ENCODE peak calls at places on chromosomes 1 and 21, in four cellular contexts. X is WTC11, O is GM12878, Z is K562. C is an unnamed sample.

GRCh38 chr1:97143236-97143882 is 421.8 kb downstream of the PTBP2 start:
- DNase-seq in X (no peak), Z (no peak), O (no peak), C (no peak)

GRCh38 chr1:73800376-73800775 is 397.6 kb downstream of the LRRIQ3 start:
- DNase-seq in O (no peak), X (no peak), Z (no peak), C (no peak)

GRCh38 chr1:26282694-26283019 is 2.8 kb downstream of the SH3BGRL3 start:
- DNase-seq in O (no peak), X (no peak), Z (no peak), C (no peak)

GRCh38 chr1:68046885-68047658 is 3.4 kb downstream of the DIRAS3 start:
- DNase-seq in X (no peak), O (no peak), Z (peak), C (no peak)

GRCh38 chr1:39159224-39160036 is 45.1 kb upstream of the MACF1 start:
- DNase-seq in O (no peak), X (no peak), Z (no peak), C (peak)

GRCh38 chr1:19559641-19560040 is 74.3 kb upstream of the CAPZB start:
- DNase-seq in Z (no peak), O (no peak), X (no peak), C (no peak)

GRCh38 chr1:187763465-187763864 is 934.7 kb downstream of the PLA2G4A start:
- DNase-seq in X (no peak), Z (no peak), O (no peak), C (no peak)

GRCh38 chr1:112706505-112707216 is at the start of gene RHOC:
- DNase-seq in X (peak), O (no peak), Z (peak), C (no peak)

GRCh38 chr1:230291731-230292620 is 134.2 kb downstream of the PGBD5 start:
- DNase-seq in O (no peak), Z (no peak), X (no peak), C (no peak)

GRCh38 chr1:1355376-1355775 is 3.0 kb downstream of the MXRA8 start:
- DNase-seq in Z (no peak), X (no peak), O (no peak), C (no peak)

GRCh38 chr1:15454256-15454655 is 2.3 kb upstream of the CELA2A start:
- DNase-seq in Z (no peak), O (no peak), X (no peak), C (no peak)

GRCh38 chr1:240194120-240194519 is 102.4 kb downstream of the FMN2 start:
- DNase-seq in X (no peak), Z (no peak), O (no peak), C (no peak)

GRCh38 chr1:6275826-6276764 is 15.2 kb upstream of the GPR153 start:
- DNase-seq in Z (peak), O (no peak), X (no peak), C (no peak)

GRCh38 chr1:5393591-5393990 is 598.6 kb downstream of the NPHP4 start:
- DNase-seq in O (no peak), X (no peak), Z (no peak), C (no peak)

GRCh38 chr1:228804640-228805413 is 69.5 kb downstream of the RHOU start:
- DNase-seq in Z (no peak), O (no peak), X (no peak), C (no peak)

GRCh38 chr1:150001415-150001814 is 9.1 kb downstream of the OTUD7B start:
- DNase-seq in X (no peak), O (no peak), Z (peak), C (no peak)

GRCh38 chr1:152479792-152480595 is 30.6 kb upstream of the LCE5A start:
- DNase-seq in O (no peak), Z (peak), X (peak), C (peak)

GRCh38 chr1:62800825-62801306 is 16.9 kb downstream of the ATG4C start:
- DNase-seq in O (peak), X (no peak), Z (no peak), C (no peak)

GRCh38 chr1:234898455-234899033 is 230.1 kb downstream of the TOMM20 start:
- DNase-seq in Z (no peak), O (no peak), X (no peak), C (no peak)

GRCh38 chr1:21034725-21035628 is 141.7 kb downstream of the EIF4G3 start:
- DNase-seq in X (no peak), Z (no peak), O (no peak), C (no peak)

GRCh38 chr1:216306830-216307229 is 116.4 kb downstream of the USH2A start:
- DNase-seq in X (no peak), Z (no peak), O (no peak), C (no peak)

GRCh38 chr1:162019436-162019835 is 4.2 kb downstream of the OLFML2B start:
- DNase-seq in Z (no peak), O (no peak), X (no peak), C (no peak)

GRCh38 chr21:44736291-44737004 is 25.1 kb upstream of the TSPEAR start:
- DNase-seq in Z (no peak), O (no peak), X (no peak), C (peak)

GRCh38 chr1:2834741-2835564 is 33.5 kb upstream of the TTC34 start:
- DNase-seq in O (no peak), Z (no peak), X (no peak), C (no peak)

GRCh38 chr1:207500306-207500705 is 4.3 kb downstream of the CR1 start:
- DNase-seq in O (no peak), X (no peak), Z (peak), C (no peak)

GRCh38 chr1:31257213-31257612 is 17.5 kb upstream of the NKAIN1 start:
- DNase-seq in Z (no peak), O (no peak), X (no peak), C (no peak)

GRCh38 chr1:156167536-156167935 is 14.2 kb downstream of the SEMA4A start:
- DNase-seq in X (no peak), Z (no peak), O (no peak), C (no peak)

GRCh38 chr1:3323021-3323790 is 131.3 kb upstream of the ARHGEF16 start:
- DNase-seq in X (no peak), O (no peak), Z (no peak), C (peak)

GRCh38 chr1:53682881-53683280 is 56.1 kb downstream of the GLIS1 start:
- DNase-seq in X (no peak), O (no peak), Z (no peak), C (no peak)

GRCh38 chr1:87922885-87923284 is 594.2 kb downstream of the LMO4 start:
- DNase-seq in Z (no peak), O (no peak), X (no peak), C (no peak)

GRCh38 chr1:5297199-5297877 is 642.9 kb downstream of the AJAP1 start:
- DNase-seq in O (no peak), X (no peak), Z (no peak), C (no peak)

GRCh38 chr21:38645282-38645681 is 147.0 kb upstream of the ERG start:
- DNase-seq in O (no peak), Z (no peak), X (no peak), C (no peak)

GRCh38 chr1:186286615-186287317 is 88.3 kb downstream of the TPR start:
- DNase-seq in O (no peak), X (no peak), Z (no peak), C (no peak)

GRCh38 chr1:238954865-238955264 is 431.5 kb upstream of the CHRM3 start:
- DNase-seq in Z (no peak), X (no peak), O (no peak), C (no peak)

GRCh38 chr1:74693473-74693872 is 19.9 kb upstream of the ERICH3 start:
- DNase-seq in O (no peak), Z (no peak), X (no peak), C (peak)

GRCh38 chr1:231053493-231054162 is 13.6 kb upstream of the FAM89A start:
- DNase-seq in O (peak), X (no peak), Z (peak), C (peak)

GRCh38 chr1:41918450-41919043 is at the start of gene HIVEP3:
- DNase-seq in O (no peak), Z (no peak), X (no peak), C (no peak)

GRCh38 chr1:225343618-225344017 is 84.2 kb downstream of the LBR start:
- DNase-seq in O (no peak), Z (peak), X (no peak), C (peak)

DNA sequence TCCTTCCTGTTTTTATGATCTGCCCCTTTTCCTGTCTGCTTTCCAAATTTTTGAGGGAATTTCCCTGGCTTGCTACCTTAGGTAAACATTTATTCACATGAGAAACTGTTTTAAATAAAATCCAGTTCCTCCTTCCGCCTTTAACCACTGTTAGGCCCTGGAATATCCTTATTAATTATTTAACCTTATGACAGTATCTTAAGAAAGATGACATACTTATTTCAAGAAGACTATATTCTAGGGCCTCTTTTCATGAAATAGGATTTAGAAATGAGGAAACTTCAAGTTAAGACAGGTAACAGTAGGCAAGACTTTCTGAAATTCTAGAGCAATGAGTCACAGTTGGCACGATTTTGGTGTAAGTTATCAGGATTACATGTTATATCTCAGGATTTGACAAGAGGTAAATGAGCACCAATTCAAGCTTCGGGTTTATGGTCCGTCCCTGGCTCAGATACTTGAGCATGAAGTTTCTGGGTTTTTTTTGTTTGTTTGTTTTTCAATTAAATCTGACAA is 2.0 kb upstream of the TNFSF18 start:
- DNase-seq in X (no peak), O (no peak), Z (no peak), C (no peak)
- TF ChIP-seq ATF3 in X (no peak), O (no peak), Z (no peak), C (no peak)

DNA sequence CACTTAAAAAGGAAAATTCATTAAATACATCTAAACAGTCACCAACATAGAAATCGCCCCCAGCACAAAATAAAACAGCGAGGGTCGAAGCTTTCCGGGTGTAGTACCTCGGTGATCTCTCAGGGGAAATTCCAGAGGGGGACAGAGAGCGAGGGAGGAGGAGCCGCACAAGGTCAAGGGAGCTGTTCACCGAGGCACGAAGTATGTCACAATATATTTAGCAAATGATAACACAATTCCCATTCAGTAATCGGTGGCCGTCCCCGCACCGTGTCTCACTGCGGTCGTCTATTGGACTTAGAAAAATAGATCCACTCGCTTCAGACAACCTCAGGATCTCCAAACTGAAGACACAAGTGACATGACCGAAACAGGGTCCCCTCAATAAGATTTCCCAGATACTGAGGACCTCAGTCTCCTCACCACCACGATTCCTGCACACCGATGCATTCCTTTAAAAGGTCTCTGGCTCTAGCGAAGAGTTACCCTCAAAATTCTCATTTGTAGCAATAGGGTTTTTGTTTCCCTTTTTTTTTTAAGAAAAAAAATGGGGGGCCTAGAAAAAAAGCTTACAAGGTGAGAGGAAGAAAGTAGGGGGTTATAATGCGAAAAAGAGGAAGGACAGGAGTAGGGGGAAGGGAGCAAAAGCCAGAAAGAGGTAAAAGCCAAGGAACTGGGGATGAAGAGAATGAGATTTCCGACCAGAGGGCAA is 1.1 kb downstream of the LPGAT1 start:
- DNase-seq in Z (peak), O (no peak), X (peak), C (peak)
- TF ChIP-seq NR2C2 in Z (no peak), O (no peak), X (no peak), C (peak)

GRCh38 chr1:45518910-45519309 is 2.8 kb downstream of the PRDX1 start:
- DNase-seq in X (no peak), O (no peak), Z (no peak), C (no peak)
- TF ChIP-seq ATF3 in X (no peak), O (no peak), Z (no peak), C (no peak)

GRCh38 chr1:24393892-24394291 is 19.7 kb downstream of the STPG1 start:
- DNase-seq in O (no peak), Z (no peak), X (no peak), C (no peak)
- TF ChIP-seq NR2C2 in O (no peak), Z (no peak), X (no peak), C (no peak)

DNA sequence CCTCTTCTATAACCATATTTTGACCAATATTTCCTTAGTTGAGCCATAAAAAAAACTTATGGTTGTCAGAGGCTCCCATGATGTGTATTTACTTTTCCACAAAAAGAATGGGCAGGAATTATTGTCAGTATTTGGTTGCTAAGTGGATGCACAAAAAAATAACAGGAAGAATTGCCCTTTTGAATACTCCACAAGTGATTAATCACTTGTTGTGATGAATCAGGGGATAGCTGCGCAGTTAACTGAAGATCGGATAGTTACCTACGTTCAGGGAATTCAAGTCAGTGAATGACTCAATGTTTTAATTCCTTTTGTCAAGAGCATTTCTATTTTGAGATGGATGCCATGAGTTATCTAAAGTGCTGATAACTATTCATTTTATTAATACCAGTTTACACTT is 785.2 kb upstream of the B3GALT2 start:
- DNase-seq in Z (no peak), O (no peak), X (no peak), C (no peak)
- TF ChIP-seq ATF3 in Z (no peak), O (no peak), X (no peak), C (no peak)

DNA sequence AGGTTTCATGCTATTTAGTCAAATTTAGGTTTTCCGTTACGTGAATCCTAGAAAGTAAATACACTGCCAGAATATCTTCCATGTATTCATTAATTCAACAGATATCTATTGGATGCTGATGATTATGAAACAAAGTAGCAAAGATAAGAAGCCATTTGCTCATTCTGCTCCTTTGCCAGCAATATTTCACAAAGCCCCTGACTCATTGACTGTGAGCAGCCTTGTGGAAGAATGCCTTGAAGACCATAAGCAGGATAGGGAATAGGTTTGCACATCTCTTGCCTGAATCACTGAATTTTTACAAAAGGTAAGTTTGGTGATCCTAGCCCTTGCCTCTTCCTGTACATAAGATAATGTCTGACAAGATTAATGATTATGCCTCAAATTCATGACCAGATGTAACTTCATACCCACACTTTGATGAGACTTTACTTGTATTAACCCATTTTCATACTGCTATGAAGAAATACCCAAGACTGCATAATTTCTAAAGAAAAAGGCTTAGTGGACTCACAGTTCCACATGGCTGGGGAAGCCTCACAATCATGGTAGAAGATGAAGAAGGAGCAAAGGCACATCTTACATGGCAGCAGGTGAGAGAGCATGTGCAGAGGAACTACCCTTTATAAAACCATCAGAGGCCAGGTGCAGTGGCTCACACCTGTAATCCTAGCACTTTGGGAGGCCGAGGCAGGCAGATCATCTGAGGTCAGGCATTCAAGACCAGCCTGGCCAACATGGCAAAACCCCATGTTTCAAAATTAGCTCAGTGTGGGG is 1.6 kb upstream of the PIGK start:
- DNase-seq in X (no peak), O (no peak), Z (no peak), C (no peak)
- TF ChIP-seq NR2C2 in X (no peak), O (no peak), Z (no peak), C (no peak)

DNA sequence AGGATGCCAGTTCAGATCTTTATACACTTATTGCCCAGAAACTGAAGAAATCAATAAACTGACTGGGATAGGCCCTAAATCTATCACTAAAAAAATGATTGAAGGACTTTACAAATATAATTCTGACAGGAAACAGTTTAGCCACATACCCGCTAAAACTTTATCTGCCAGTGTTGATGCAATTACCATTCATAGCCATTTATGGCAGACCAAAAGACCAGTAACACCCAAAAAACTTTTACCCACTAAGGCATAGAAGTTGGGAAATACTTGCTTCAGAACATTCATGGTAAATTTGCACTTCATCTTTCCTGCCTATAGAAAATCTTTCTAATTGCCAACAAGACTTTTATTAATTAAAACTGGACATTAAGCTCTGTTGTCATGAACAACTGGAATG is 15.0 kb upstream of the GPR25 start:
- DNase-seq in X (no peak), O (no peak), Z (no peak), C (no peak)
- TF ChIP-seq ATF3 in X (no peak), O (no peak), Z (no peak), C (no peak)

C was measured in HepG2.